ENCODE peak calls at places on chromosomes 3 and 15, in six cellular contexts. One of them, this sample, is unnamed.

GRCh38 chr3:61522064-61522463 is 39.3 kb upstream of the PTPRG start:
- DNase-seq in NCI-H1417: no peak
- DNase-seq in activated T-helper 1 cell treated with anti-CD3 and anti-CD28 coated beads, Interleukin-2, amount 50 U/mL, for 16 hours: no peak
- DNase-seq in Ammon's horn: no peak
- DNase-seq in HTR-8/SVneo: no peak
- DNase-seq in activated naive CD4-positive, alpha-beta T cell: no peak
- DNase-seq in this sample: no peak

GRCh38 chr15:86284630-86285029 is 205.0 kb downstream of the AGBL1 start:
- DNase-seq in NCI-H1417: no peak
- DNase-seq in activated T-helper 1 cell treated with anti-CD3 and anti-CD28 coated beads, Interleukin-2, amount 50 U/mL, for 16 hours: no peak
- DNase-seq in Ammon's horn: no peak
- DNase-seq in HTR-8/SVneo: no peak
- DNase-seq in activated naive CD4-positive, alpha-beta T cell: no peak
- DNase-seq in this sample: no peak

GRCh38 chr3:150376001-150376848 is 31.9 kb upstream of the TSC22D2 start:
- DNase-seq in NCI-H1417: no peak
- DNase-seq in activated T-helper 1 cell treated with anti-CD3 and anti-CD28 coated beads, Interleukin-2, amount 50 U/mL, for 16 hours: no peak
- DNase-seq in Ammon's horn: no peak
- DNase-seq in HTR-8/SVneo: no peak
- DNase-seq in activated naive CD4-positive, alpha-beta T cell: no peak
- DNase-seq in this sample: peak; percentile 79

GRCh38 chr3:48926425-48927392 is 8.1 kb downstream of the ARIH2 start:
- DNase-seq in NCI-H1417: no peak
- DNase-seq in activated T-helper 1 cell treated with anti-CD3 and anti-CD28 coated beads, Interleukin-2, amount 50 U/mL, for 16 hours: no peak
- DNase-seq in Ammon's horn: no peak
- DNase-seq in HTR-8/SVneo: no peak
- DNase-seq in activated naive CD4-positive, alpha-beta T cell: no peak
- DNase-seq in this sample: peak; percentile 65

GRCh38 chr3:143241556-143241955 is 122.0 kb downstream of the CHST2 start:
- DNase-seq in NCI-H1417: no peak
- DNase-seq in activated T-helper 1 cell treated with anti-CD3 and anti-CD28 coated beads, Interleukin-2, amount 50 U/mL, for 16 hours: no peak
- DNase-seq in Ammon's horn: no peak
- DNase-seq in HTR-8/SVneo: no peak
- DNase-seq in activated naive CD4-positive, alpha-beta T cell: no peak
- DNase-seq in this sample: peak; percentile 79

GRCh38 chr15:99502182-99502581 is 63.6 kb upstream of the MEF2A start:
- DNase-seq in NCI-H1417: no peak
- DNase-seq in activated T-helper 1 cell treated with anti-CD3 and anti-CD28 coated beads, Interleukin-2, amount 50 U/mL, for 16 hours: no peak
- DNase-seq in Ammon's horn: no peak
- DNase-seq in HTR-8/SVneo: no peak
- DNase-seq in activated naive CD4-positive, alpha-beta T cell: no peak
- DNase-seq in this sample: no peak

GRCh38 chr3:122824465-122825379 is 29.9 kb downstream of the SLC49A4 start:
- DNase-seq in NCI-H1417: no peak
- DNase-seq in activated T-helper 1 cell treated with anti-CD3 and anti-CD28 coated beads, Interleukin-2, amount 50 U/mL, for 16 hours: no peak
- DNase-seq in Ammon's horn: no peak
- DNase-seq in HTR-8/SVneo: no peak
- DNase-seq in activated naive CD4-positive, alpha-beta T cell: no peak
- DNase-seq in this sample: peak; percentile 42

GRCh38 chr3:156635973-156636372 is 38.4 kb upstream of the TIPARP start:
- DNase-seq in NCI-H1417: no peak
- DNase-seq in activated T-helper 1 cell treated with anti-CD3 and anti-CD28 coated beads, Interleukin-2, amount 50 U/mL, for 16 hours: no peak
- DNase-seq in Ammon's horn: no peak
- DNase-seq in HTR-8/SVneo: no peak
- DNase-seq in activated naive CD4-positive, alpha-beta T cell: no peak
- DNase-seq in this sample: no peak

GRCh38 chr15:67520976-67521769 is at the start of gene C15orf61:
- DNase-seq in NCI-H1417: peak; percentile 68
- DNase-seq in activated T-helper 1 cell treated with anti-CD3 and anti-CD28 coated beads, Interleukin-2, amount 50 U/mL, for 16 hours: peak; percentile 77
- DNase-seq in Ammon's horn: peak; percentile 82
- DNase-seq in HTR-8/SVneo: peak; percentile 97
- DNase-seq in activated naive CD4-positive, alpha-beta T cell: peak; percentile 43
- DNase-seq in this sample: peak; percentile 73

GRCh38 chr15:80770356-80770705 is 8.8 kb upstream of the CEMIP start:
- DNase-seq in NCI-H1417: no peak
- DNase-seq in activated T-helper 1 cell treated with anti-CD3 and anti-CD28 coated beads, Interleukin-2, amount 50 U/mL, for 16 hours: no peak
- DNase-seq in Ammon's horn: no peak
- DNase-seq in HTR-8/SVneo: no peak
- DNase-seq in activated naive CD4-positive, alpha-beta T cell: no peak
- DNase-seq in this sample: peak; percentile 72

GRCh38 chr3:2968475-2968874 is 141.7 kb downstream of the IL5RA start:
- DNase-seq in NCI-H1417: no peak
- DNase-seq in activated T-helper 1 cell treated with anti-CD3 and anti-CD28 coated beads, Interleukin-2, amount 50 U/mL, for 16 hours: no peak
- DNase-seq in Ammon's horn: no peak
- DNase-seq in HTR-8/SVneo: no peak
- DNase-seq in activated naive CD4-positive, alpha-beta T cell: no peak
- DNase-seq in this sample: no peak

GRCh38 chr15:83444936-83445335 is 2.2 kb upstream of the SH3GL3 start:
- DNase-seq in NCI-H1417: no peak
- DNase-seq in activated T-helper 1 cell treated with anti-CD3 and anti-CD28 coated beads, Interleukin-2, amount 50 U/mL, for 16 hours: no peak
- DNase-seq in Ammon's horn: peak; percentile 40
- DNase-seq in HTR-8/SVneo: no peak
- DNase-seq in activated naive CD4-positive, alpha-beta T cell: no peak
- DNase-seq in this sample: no peak

GRCh38 chr3:108218811-108219210 is 3.4 kb downstream of the IFT57 start:
- DNase-seq in NCI-H1417: no peak
- DNase-seq in activated T-helper 1 cell treated with anti-CD3 and anti-CD28 coated beads, Interleukin-2, amount 50 U/mL, for 16 hours: no peak
- DNase-seq in Ammon's horn: no peak
- DNase-seq in HTR-8/SVneo: no peak
- DNase-seq in activated naive CD4-positive, alpha-beta T cell: no peak
- DNase-seq in this sample: peak; percentile 15

GRCh38 chr3:63976166-63976861 is 47.0 kb downstream of the PSMD6 start:
- DNase-seq in NCI-H1417: no peak
- DNase-seq in activated T-helper 1 cell treated with anti-CD3 and anti-CD28 coated beads, Interleukin-2, amount 50 U/mL, for 16 hours: no peak
- DNase-seq in Ammon's horn: no peak
- DNase-seq in HTR-8/SVneo: peak; percentile 58
- DNase-seq in activated naive CD4-positive, alpha-beta T cell: no peak
- DNase-seq in this sample: peak; percentile 98

GRCh38 chr15:41607033-41607432 is 48.0 kb downstream of the TYRO3 start:
- DNase-seq in NCI-H1417: no peak
- DNase-seq in activated T-helper 1 cell treated with anti-CD3 and anti-CD28 coated beads, Interleukin-2, amount 50 U/mL, for 16 hours: no peak
- DNase-seq in Ammon's horn: peak; percentile 54
- DNase-seq in HTR-8/SVneo: peak; percentile 44
- DNase-seq in activated naive CD4-positive, alpha-beta T cell: no peak
- DNase-seq in this sample: peak; percentile 80

GRCh38 chr15:75348034-75348562 is 1.3 kb downstream of the NEIL1 start:
- DNase-seq in NCI-H1417: no peak
- DNase-seq in activated T-helper 1 cell treated with anti-CD3 and anti-CD28 coated beads, Interleukin-2, amount 50 U/mL, for 16 hours: no peak
- DNase-seq in Ammon's horn: no peak
- DNase-seq in HTR-8/SVneo: no peak
- DNase-seq in activated naive CD4-positive, alpha-beta T cell: no peak
- DNase-seq in this sample: no peak

GRCh38 chr15:73983211-73983727 is 8.8 kb downstream of the STOML1 start:
- DNase-seq in NCI-H1417: no peak
- DNase-seq in activated T-helper 1 cell treated with anti-CD3 and anti-CD28 coated beads, Interleukin-2, amount 50 U/mL, for 16 hours: no peak
- DNase-seq in Ammon's horn: no peak
- DNase-seq in HTR-8/SVneo: no peak
- DNase-seq in activated naive CD4-positive, alpha-beta T cell: no peak
- DNase-seq in this sample: peak; percentile 90

GRCh38 chr3:48601622-48601994 is 6.5 kb upstream of the COL7A1 start:
- DNase-seq in NCI-H1417: no peak
- DNase-seq in activated T-helper 1 cell treated with anti-CD3 and anti-CD28 coated beads, Interleukin-2, amount 50 U/mL, for 16 hours: no peak
- DNase-seq in Ammon's horn: no peak
- DNase-seq in HTR-8/SVneo: no peak
- DNase-seq in activated naive CD4-positive, alpha-beta T cell: no peak
- DNase-seq in this sample: no peak

GRCh38 chr3:170553788-170554620 is 31.9 kb downstream of the SLC7A14 start:
- DNase-seq in NCI-H1417: no peak
- DNase-seq in activated T-helper 1 cell treated with anti-CD3 and anti-CD28 coated beads, Interleukin-2, amount 50 U/mL, for 16 hours: no peak
- DNase-seq in Ammon's horn: no peak
- DNase-seq in HTR-8/SVneo: no peak
- DNase-seq in activated naive CD4-positive, alpha-beta T cell: no peak
- DNase-seq in this sample: peak; percentile 7

GRCh38 chr3:112056451-112056929 is 22.0 kb downstream of the TMPRSS7 start:
- DNase-seq in NCI-H1417: no peak
- DNase-seq in activated T-helper 1 cell treated with anti-CD3 and anti-CD28 coated beads, Interleukin-2, amount 50 U/mL, for 16 hours: no peak
- DNase-seq in Ammon's horn: no peak
- DNase-seq in HTR-8/SVneo: no peak
- DNase-seq in activated naive CD4-positive, alpha-beta T cell: no peak
- DNase-seq in this sample: peak; percentile 84

GRCh38 chr3:128432301-128432897 is 34.3 kb downstream of the DNAJB8 start:
- DNase-seq in NCI-H1417: no peak
- DNase-seq in activated T-helper 1 cell treated with anti-CD3 and anti-CD28 coated beads, Interleukin-2, amount 50 U/mL, for 16 hours: no peak
- DNase-seq in Ammon's horn: no peak
- DNase-seq in HTR-8/SVneo: no peak
- DNase-seq in activated naive CD4-positive, alpha-beta T cell: no peak
- DNase-seq in this sample: no peak

GRCh38 chr3:100108464-100109079 is 5.7 kb downstream of the FILIP1L start:
- DNase-seq in NCI-H1417: no peak
- DNase-seq in activated T-helper 1 cell treated with anti-CD3 and anti-CD28 coated beads, Interleukin-2, amount 50 U/mL, for 16 hours: no peak
- DNase-seq in Ammon's horn: no peak
- DNase-seq in HTR-8/SVneo: no peak
- DNase-seq in activated naive CD4-positive, alpha-beta T cell: no peak
- DNase-seq in this sample: peak; percentile 29

This sample was measured in amniotic epithelial cell.